ENCODE peak calls at places on chromosomes 11 and 22, in four cellular contexts. P is heart right ventricle, U is Karpas-422, Z is lower lobe of right lung. E is an unnamed sample.
A peak's percentile ranks its signal among the peaks of the same experiment; 100 is the strongest.

GRCh38 chr11:62081378-62082291 is 42.2 kb upstream of the INCENP start:
- DNase-seq in Z (peak; percentile 86), P (peak; percentile 79), U (peak; percentile 80), E (peak; percentile 90)

GRCh38 chr11:64060861-64061444 is 25.2 kb downstream of the FLRT1 start:
- DNase-seq in U (peak; percentile 89), Z (peak; percentile 72), P (peak; percentile 30), E (peak; percentile 93)

GRCh38 chr11:124865181-124865901 is at the start of gene ROBO3:
- DNase-seq in U (no peak), P (no peak), Z (no peak), E (no peak)

GRCh38 chr22:20095521-20095920 is 15.5 kb downstream of the DGCR8 start:
- DNase-seq in P (no peak), U (no peak), Z (no peak), E (no peak)

GRCh38 chr22:41302016-41302767 is 867 bp downstream of the ZC3H7B start:
- DNase-seq in U (peak; percentile 63), P (no peak), Z (no peak), E (peak; percentile 85)

GRCh38 chr11:32081129-32081641 is 9.7 kb upstream of the RCN1 start:
- DNase-seq in U (no peak), Z (no peak), P (no peak), E (no peak)

GRCh38 chr11:116053538-116053919 is 549.3 kb upstream of the CADM1 start:
- DNase-seq in P (no peak), Z (no peak), U (no peak), E (no peak)

GRCh38 chr11:2579315-2580060 is 120.3 kb downstream of the KCNQ1OT1 start:
- DNase-seq in P (no peak), U (no peak), Z (peak; percentile 36), E (peak; percentile 20)

GRCh38 chr22:17213976-17214375 is 5.3 kb downstream of the ADA2 start:
- DNase-seq in P (peak; percentile 70), U (peak; percentile 69), Z (peak; percentile 59), E (no peak)

GRCh38 chr11:61489833-61490585 is 18.5 kb upstream of the LRRC10B start:
- DNase-seq in U (no peak), P (peak; percentile 46), Z (no peak), E (no peak)

GRCh38 chr11:113519989-113520613 is 44.9 kb upstream of the DRD2 start:
- DNase-seq in U (no peak), P (no peak), Z (no peak), E (no peak)

GRCh38 chr22:37818397-37819099 is 4.6 kb upstream of the GALR3 start:
- DNase-seq in Z (peak; percentile 84), U (no peak), P (peak; percentile 26), E (peak; percentile 92)

GRCh38 chr11:108115495-108116140 is 5.7 kb upstream of the ACAT1 start:
- DNase-seq in U (peak; percentile 72), P (peak; percentile 86), Z (peak; percentile 76), E (no peak)

GRCh38 chr22:44550666-44551491 is 52.8 kb upstream of the RTL6 start:
- DNase-seq in U (no peak), Z (peak; percentile 69), P (peak; percentile 29), E (peak; percentile 52)

GRCh38 chr22:48068323-48068722 is 1305.9 kb downstream of the TBC1D22A start:
- DNase-seq in Z (no peak), U (no peak), P (no peak), E (no peak)

GRCh38 chr11:7332451-7332850 is 80.7 kb downstream of the SYT9 start:
- DNase-seq in U (no peak), P (no peak), Z (no peak), E (no peak)

GRCh38 chr11:121581607-121582006 is 128.8 kb upstream of the SORL1-AS1 start:
- DNase-seq in U (no peak), Z (no peak), P (no peak), E (no peak)

GRCh38 chr11:1049911-1050580 is 13.5 kb upstream of the MUC6 start:
- DNase-seq in P (no peak), Z (no peak), U (no peak), E (peak; percentile 54)

GRCh38 chr11:24068197-24068596 is 428.7 kb upstream of the LUZP2 start:
- DNase-seq in U (no peak), P (no peak), Z (no peak), E (no peak)

GRCh38 chr11:125074511-125075241 is 11.6 kb downstream of the SLC37A2 start:
- DNase-seq in Z (no peak), U (peak; percentile 48), P (no peak), E (no peak)

GRCh38 chr11:97909544-97910394 is 1111.0 kb upstream of the CNTN5 start:
- DNase-seq in P (no peak), Z (no peak), U (no peak), E (no peak)

GRCh38 chr11:129722529-129722928 is 93.1 kb upstream of the TMEM45B start:
- DNase-seq in U (no peak), Z (no peak), P (no peak), E (no peak)

GRCh38 chr11:35135222-35135621 is 3.7 kb upstream of the CD44 start:
- DNase-seq in Z (no peak), P (no peak), U (no peak), E (no peak)

GRCh38 chr22:44890416-44891292 is 119.2 kb downstream of the PHF21B start:
- DNase-seq in P (no peak), Z (no peak), U (no peak), E (no peak)

GRCh38 chr11:74641905-74642304 is 49.5 kb downstream of the POLD3 start:
- DNase-seq in Z (no peak), U (no peak), P (no peak), E (no peak)

GRCh38 chr22:19631899-19632670 is 82.2 kb upstream of the SEPTIN5 start:
- DNase-seq in Z (no peak), P (no peak), U (peak; percentile 80), E (no peak)

GRCh38 chr11:59891781-59892181 is 13.2 kb downstream of the OOSP3 start:
- DNase-seq in U (no peak), P (peak; percentile 29), Z (no peak), E (no peak)

GRCh38 chr11:37333345-37333744 is 735.3 kb upstream of the RAG2 start:
- DNase-seq in Z (no peak), P (no peak), U (no peak), E (no peak)

GRCh38 chr11:61303725-61304124 is 8.6 kb upstream of the VWCE start:
- DNase-seq in U (no peak), Z (no peak), P (no peak), E (no peak)

GRCh38 chr11:607971-608659 is 7.6 kb downstream of the IRF7 start:
- DNase-seq in U (no peak), Z (no peak), P (no peak), E (no peak)

GRCh38 chr22:41367680-41368542 is 13.8 kb upstream of the TEF start:
- DNase-seq in P (peak; percentile 27), U (no peak), Z (peak; percentile 80), E (no peak)

GRCh38 chr11:41377709-41378394 is 81.6 kb downstream of the LRRC4C start:
- DNase-seq in P (no peak), U (no peak), Z (no peak), E (no peak)

GRCh38 chr11:83033972-83034672 is 37.6 kb downstream of the RAB30 start:
- DNase-seq in Z (no peak), U (no peak), P (peak; percentile 30), E (peak; percentile 58)

GRCh38 chr11:118911880-118912741 is 13.6 kb downstream of the BCL9L start:
- DNase-seq in U (no peak), Z (no peak), P (peak; percentile 82), E (peak; percentile 86)

GRCh38 chr11:122322369-122322768 is 206.4 kb upstream of the BLID start:
- DNase-seq in Z (no peak), P (no peak), U (no peak), E (no peak)

GRCh38 chr11:66607126-66607834 is 9.2 kb upstream of the RBM14 start:
- DNase-seq in Z (no peak), U (no peak), P (peak; percentile 40), E (no peak)
- H3K27ac ChIP-seq in Z (no peak overlapping the region), U (no peak overlapping the region), P (no peak overlapping the region), E (no peak overlapping the region)

GRCh38 chr11:44814881-44815592 is 88.3 kb downstream of the TSPAN18 start:
- DNase-seq in Z (no peak), U (no peak), P (no peak), E (no peak)
- H3K27ac ChIP-seq in Z (no peak overlapping the region), U (no peak overlapping the region), P (no peak overlapping the region), E (no peak overlapping the region)

GRCh38 chr11:133507185-133507584 is 25.1 kb downstream of the OPCML start:
- DNase-seq in U (no peak), Z (no peak), P (no peak), E (no peak)

GRCh38 chr11:133504906-133505305 is 27.4 kb downstream of the OPCML start:
- DNase-seq in U (no peak), P (no peak), Z (no peak), E (no peak)

GRCh38 chr11:133503776-133504175 is 28.5 kb downstream of the OPCML start:
- DNase-seq in U (no peak), Z (no peak), P (no peak), E (no peak)

GRCh38 chr11:133506551-133507094 is 25.7 kb downstream of the OPCML start:
- DNase-seq in Z (no peak), U (no peak), P (no peak), E (no peak)

DNA sequence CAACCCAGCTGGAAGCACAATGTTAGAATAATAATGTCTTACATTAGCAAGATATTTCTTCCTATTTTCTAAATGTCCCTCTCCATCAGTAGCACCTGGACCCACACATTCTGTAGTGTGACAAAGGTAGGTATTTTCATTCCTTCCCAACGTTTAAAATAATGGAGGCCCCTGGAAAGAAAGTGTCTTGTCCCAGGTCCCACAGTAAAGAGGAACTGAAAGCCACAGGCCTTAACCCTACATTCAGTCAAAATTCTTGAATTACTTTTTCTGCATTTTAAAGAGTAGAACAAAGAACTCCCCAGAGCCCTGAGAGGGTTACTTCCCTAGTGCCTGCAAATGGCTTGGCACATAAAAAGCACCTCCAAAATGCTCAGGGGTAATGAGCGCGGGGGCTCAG is 26.3 kb downstream of the OPCML start:
- DNase-seq in U (peak; percentile 59), Z (no peak), P (no peak), E (no peak)
- H3K27ac ChIP-seq in U (no peak overlapping the region), Z (no peak overlapping the region), P (no peak overlapping the region), E (no peak overlapping the region)

GRCh38 chr11:46855863-46856262 is 9.8 kb upstream of the CKAP5 start:
- DNase-seq in P (no peak), U (no peak), Z (no peak), E (no peak)

GRCh38 chr11:46856605-46857339 is 10.7 kb upstream of the CKAP5 start:
- DNase-seq in U (no peak), Z (no peak), P (no peak), E (no peak)

GRCh38 chr11:46855167-46855566 is 9.1 kb upstream of the CKAP5 start:
- DNase-seq in U (no peak), Z (no peak), P (no peak), E (no peak)

GRCh38 chr11:46858920-46859531 is 12.9 kb upstream of the CKAP5 start:
- DNase-seq in Z (no peak), U (no peak), P (no peak), E (no peak)

DNA sequence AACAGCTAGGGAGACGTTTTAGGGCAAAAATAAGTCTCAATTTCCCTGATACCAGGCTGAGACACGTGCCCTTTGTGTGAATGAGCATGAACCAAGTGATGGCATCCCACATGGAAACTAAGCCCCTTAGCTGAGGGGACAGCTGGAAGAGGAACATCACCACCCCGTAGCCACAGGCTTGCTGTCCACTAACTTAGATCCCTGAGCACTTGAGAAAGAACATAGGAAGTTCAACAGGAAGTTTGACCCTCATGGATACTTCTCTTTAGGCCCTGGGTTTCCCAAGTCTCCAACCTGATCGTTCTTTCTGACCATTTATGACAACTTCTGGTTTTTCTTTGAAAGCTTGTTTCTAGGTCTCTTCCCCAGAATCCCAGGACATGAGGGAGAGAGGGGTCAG is 11.6 kb upstream of the CKAP5 start:
- DNase-seq in Z (no peak), P (no peak), U (no peak), E (no peak)
- H3K27ac ChIP-seq in Z (no peak overlapping the region), P (no peak overlapping the region), U (no peak overlapping the region), E (peak overlapping the region; percentile 18)

GRCh38 chr11:96341237-96342130 is 1.5 kb downstream of the MAML2 start:
- DNase-seq in U (peak; percentile 77), Z (peak; percentile 70), P (peak; percentile 53), E (peak; percentile 91)
- H3K27ac ChIP-seq in U (no peak overlapping the region), Z (peak overlapping the region; percentile 85), P (peak overlapping the region; percentile 79), E (peak overlapping the region; percentile 85)

E was measured in upper lobe of left lung.